ENCODE peak calls at places on chromosomes 12 and 14, in five cellular contexts. H, D, Y, R and S are unnamed samples.

GRCh38 chr12:90868626-90869025 is 86.3 kb downstream of the CCER1 start:
- DNase-seq in D (no peak), Y (no peak), R (no peak), H (no peak), S (no peak)

GRCh38 chr14:28407931-28408330 is 358.7 kb upstream of the FOXG1 start:
- DNase-seq in Y (no peak), H (no peak), D (no peak), R (no peak), S (no peak)

GRCh38 chr14:92263681-92264080 is 59.3 kb upstream of the SLC24A4 start:
- DNase-seq in R (no peak), D (no peak), H (no peak), Y (no peak), S (no peak)

GRCh38 chr12:45232771-45233372 is 17.0 kb downstream of the ANO6 start:
- DNase-seq in Y (no peak), D (peak), H (peak), R (peak), S (peak)

GRCh38 chr12:47068539-47068938 is 10.9 kb upstream of the PCED1B start:
- DNase-seq in H (no peak), Y (no peak), R (no peak), D (no peak), S (no peak)

GRCh38 chr14:99194136-99194535 is 77.9 kb downstream of the BCL11B start:
- DNase-seq in H (no peak), Y (no peak), R (no peak), D (no peak), S (no peak)

GRCh38 chr12:26226629-26227375 is 31.4 kb downstream of the SSPN start:
- DNase-seq in D (peak), H (no peak), Y (peak), R (peak), S (peak)

GRCh38 chr12:122665349-122665748 is 37.8 kb downstream of the HCAR2 start:
- DNase-seq in R (no peak), D (no peak), H (no peak), Y (no peak), S (no peak)

GRCh38 chr12:88985631-88986030 is 366.7 kb downstream of the DUSP6 start:
- DNase-seq in R (no peak), Y (no peak), H (no peak), D (no peak), S (no peak)

GRCh38 chr12:117499759-117500485 is 138.5 kb upstream of the NOS1 start:
- DNase-seq in D (no peak), H (peak), R (no peak), Y (no peak), S (no peak)
- H3K27ac ChIP-seq in D (no peak), H (peak), R (no peak), Y (no peak), S (no peak)

GRCh38 chr14:88463318-88463717 is 77.9 kb downstream of the SPATA7 start:
- DNase-seq in D (no peak), H (peak), Y (no peak), R (no peak), S (no peak)
- TF ChIP-seq CTCF in D (no peak), H (peak), Y (peak), R (no peak), S (no peak)

GRCh38 chr12:104549820-104550480 is 93.2 kb downstream of the CHST11 start:
- DNase-seq in Y (no peak), R (no peak), D (no peak), H (no peak), S (no peak)

GRCh38 chr12:104557488-104558195 is 100.9 kb downstream of the CHST11 start:
- DNase-seq in D (no peak), R (no peak), H (no peak), Y (no peak), S (no peak)

GRCh38 chr12:104551313-104551931 is 94.7 kb downstream of the CHST11 start:
- DNase-seq in D (no peak), Y (no peak), H (no peak), R (no peak), S (peak)

DNA sequence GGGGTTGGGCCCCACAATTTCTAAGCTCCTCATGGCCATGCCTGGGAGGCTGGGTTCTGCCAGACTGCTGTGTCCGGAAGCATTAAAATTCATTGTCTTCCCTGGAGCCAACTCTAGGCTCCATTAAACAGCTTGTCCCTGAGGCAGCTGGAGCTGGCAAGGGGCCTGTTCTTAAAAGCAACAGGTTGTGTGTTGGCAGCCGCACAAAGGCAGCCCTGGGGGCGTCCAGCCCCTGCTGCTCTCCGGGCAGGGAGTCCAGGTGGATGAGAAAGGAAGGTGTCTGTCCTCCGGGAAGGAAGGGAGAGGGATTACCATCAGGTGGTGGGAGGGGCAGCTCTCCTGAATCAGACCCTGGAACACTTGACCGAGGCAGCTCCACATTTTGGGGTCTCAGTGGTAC is 98.9 kb downstream of the CHST11 start:
- DNase-seq in R (peak), D (no peak), Y (no peak), H (no peak), S (no peak)
- TF ChIP-seq EP300 in R (no peak), D (no peak), Y (no peak), H (no peak), S (no peak)

GRCh38 chr12:95417372-95417771 is 56.6 kb upstream of the METAP2 start:
- DNase-seq in H (no peak), Y (no peak), R (no peak), D (no peak), S (no peak)
- H3K27ac ChIP-seq in H (no peak), Y (no peak), R (no peak), D (no peak), S (no peak)

DNA sequence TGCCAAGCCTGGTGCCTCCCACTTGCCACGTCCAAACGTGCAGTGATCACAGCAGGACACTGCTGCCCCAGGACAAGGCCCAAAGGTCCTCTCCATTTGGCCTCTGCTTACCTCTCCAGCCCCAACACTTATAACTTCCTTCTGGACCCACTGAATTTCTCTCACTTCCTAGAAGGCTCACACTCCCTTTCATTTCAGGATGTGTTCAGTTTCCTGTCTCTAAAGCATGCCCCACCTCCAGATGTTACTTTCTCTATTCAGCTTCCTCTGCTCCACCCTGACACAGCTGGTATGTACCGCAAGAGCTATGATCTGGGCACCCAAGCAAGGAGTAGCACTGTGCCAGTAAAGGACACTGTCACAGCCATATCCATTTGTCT is 33.0 kb downstream of the CDKL1 start:
- DNase-seq in H (no peak), D (no peak), Y (no peak), R (no peak), S (no peak)
- TF ChIP-seq CTCF in H (no peak), D (no peak), Y (no peak), R (no peak), S (no peak)

GRCh38 chr14:104732355-104732804 is 8.4 kb downstream of the ADSS1 start:
- DNase-seq in Y (no peak), D (no peak), H (peak), R (no peak), S (peak)
- TF ChIP-seq EP300 in Y (no peak), D (no peak), H (no peak), R (no peak), S (peak)

GRCh38 chr14:69044296-69044695 is 65.2 kb upstream of the ACTN1 start:
- DNase-seq in D (no peak), R (no peak), H (no peak), Y (no peak), S (no peak)

GRCh38 chr14:69042309-69043006 is 63.4 kb upstream of the ACTN1 start:
- DNase-seq in Y (no peak), R (no peak), H (no peak), D (no peak), S (no peak)

GRCh38 chr14:69044965-69045555 is 66.0 kb upstream of the ACTN1 start:
- DNase-seq in D (peak), R (no peak), Y (no peak), H (no peak), S (no peak)

GRCh38 chr14:69043007-69043444 is 63.9 kb upstream of the ACTN1 start:
- DNase-seq in H (no peak), R (no peak), D (peak), Y (peak), S (peak)

GRCh38 chr14:69043598-69044267 is 64.6 kb upstream of the ACTN1 start:
- DNase-seq in D (peak), H (no peak), R (peak), Y (no peak), S (no peak)
- H3K27ac ChIP-seq in D (peak), H (peak), R (peak), Y (no peak), S (peak)

GRCh38 chr14:60648169-60648933 is 926 bp downstream of the SIX1 start:
- DNase-seq in H (peak), Y (peak), R (no peak), D (no peak), S (no peak)
- TF ChIP-seq CTCF in H (peak), Y (peak), R (no peak), D (no peak), S (no peak)

GRCh38 chr14:49598479-49599301 is at the start of gene LRR1:
- DNase-seq in Y (peak), D (peak), R (peak), H (peak), S (peak)

GRCh38 chr14:49589387-49589786 is 3.2 kb upstream of the RPS29 start:
- DNase-seq in H (no peak), D (no peak), Y (no peak), R (no peak), S (no peak)

GRCh38 chr14:49598182-49598478 is 610 bp upstream of the LRR1 start:
- DNase-seq in R (no peak), H (no peak), D (no peak), Y (peak), S (peak)

GRCh38 chr14:49593016-49593415 is 5.7 kb upstream of the LRR1 start:
- DNase-seq in Y (no peak), R (no peak), D (no peak), H (no peak), S (no peak)

DNA sequence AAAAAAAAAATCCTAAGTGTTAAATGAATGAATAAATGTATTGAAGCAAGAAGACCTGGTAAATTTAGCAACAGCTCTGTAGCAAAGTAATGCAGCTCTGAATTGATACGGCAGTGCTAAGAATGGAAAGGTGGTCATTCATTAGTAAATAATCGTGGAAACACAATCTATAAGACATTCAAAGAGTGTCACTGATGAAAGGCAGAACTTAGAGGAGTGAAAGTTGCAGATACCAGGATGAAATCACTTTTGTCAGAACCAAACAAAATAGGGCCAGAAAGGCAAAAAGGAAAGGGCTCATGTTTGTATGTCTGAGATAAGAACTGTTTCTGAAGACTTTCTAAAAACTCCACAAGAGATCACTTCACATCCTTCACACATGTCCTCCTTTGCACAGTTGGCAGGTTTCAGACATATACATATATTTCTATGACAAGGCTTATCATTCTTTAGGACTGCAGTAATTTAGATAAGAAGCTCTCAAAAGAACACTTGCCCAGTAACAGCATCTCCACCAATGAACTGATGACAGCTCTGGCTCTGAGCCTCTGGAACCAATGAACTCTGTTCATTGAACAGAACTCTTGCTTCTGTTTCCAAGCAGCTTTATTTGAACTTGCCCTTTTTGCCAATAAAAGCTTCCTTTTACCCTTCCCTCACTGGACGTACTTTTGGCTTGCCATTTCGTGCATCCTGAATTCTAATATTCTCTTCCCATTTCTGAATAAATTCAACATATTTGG is 4.2 kb upstream of the LRR1 start:
- DNase-seq in H (peak), D (no peak), R (no peak), Y (no peak), S (no peak)
- TF ChIP-seq EP300 in H (no peak), D (no peak), R (no peak), Y (no peak), S (no peak)

GRCh38 chr14:61671086-61671485 is 24.2 kb upstream of the HIF1A start:
- DNase-seq in D (no peak), H (no peak), Y (no peak), R (no peak), S (no peak)

GRCh38 chr14:61673305-61673704 is 22.0 kb upstream of the HIF1A start:
- DNase-seq in D (no peak), H (no peak), Y (no peak), R (no peak), S (no peak)

GRCh38 chr14:61675291-61675690 is 20.0 kb upstream of the HIF1A start:
- DNase-seq in D (no peak), H (no peak), Y (no peak), R (no peak), S (no peak)

GRCh38 chr14:61670576-61670975 is 24.7 kb upstream of the HIF1A start:
- DNase-seq in D (no peak), H (no peak), R (no peak), Y (no peak), S (no peak)

GRCh38 chr14:61672796-61673195 is 22.5 kb upstream of the HIF1A start:
- DNase-seq in R (no peak), Y (no peak), H (no peak), D (no peak), S (no peak)
- H3K27ac ChIP-seq in R (no peak), Y (no peak), H (peak), D (no peak), S (no peak)